ENCODE peak calls at places on chromosomes 2 and 18, in four cellular contexts. L, M, X and N are unnamed samples.

GRCh38 chr18:37861981-37862380 is 296.4 kb upstream of the CELF4 start:
- DNase-seq in L (no peak), M (no peak), X (no peak), N (no peak)

GRCh38 chr2:237692601-237693079 is 65.3 kb downstream of the LRRFIP1 start:
- DNase-seq in L (no peak), M (no peak), X (no peak), N (no peak)

GRCh38 chr2:189142893-189143759 is 36.4 kb downstream of the COL5A2 start:
- DNase-seq in L (peak; percentile 48), M (peak; percentile 25), X (no peak), N (no peak)

GRCh38 chr2:28681216-28681981 is 70.2 kb upstream of the PPP1CB start:
- DNase-seq in L (no peak), M (no peak), X (no peak), N (no peak)

GRCh38 chr2:120750488-120751210 is 15.0 kb downstream of the GLI2 start:
- DNase-seq in L (peak; percentile 20), M (peak; percentile 25), X (peak; percentile 21), N (no peak)

GRCh38 chr2:15383695-15384350 is 177.3 kb downstream of the NBAS start:
- DNase-seq in L (no peak), M (no peak), X (no peak), N (no peak)

GRCh38 chr2:10005461-10005860 is 37.9 kb upstream of the KLF11 start:
- DNase-seq in L (no peak), M (no peak), X (no peak), N (no peak)

GRCh38 chr2:234960091-234961088 is 8.6 kb downstream of the SH3BP4 start:
- DNase-seq in L (no peak), M (no peak), X (no peak), N (no peak)

GRCh38 chr2:28250006-28250405 is 142.7 kb upstream of the FOSL2 start:
- DNase-seq in L (no peak), M (peak; percentile 74), X (no peak), N (peak; percentile 64)

GRCh38 chr18:36284671-36285295 is 12.7 kb upstream of the FHOD3 start:
- DNase-seq in L (no peak), M (peak; percentile 58), X (peak; percentile 34), N (peak; percentile 54)

GRCh38 chr2:238441262-238442114 is 14.8 kb downstream of the ASB1 start:
- DNase-seq in L (no peak), M (no peak), X (no peak), N (no peak)

GRCh38 chr2:145137211-145137610 is 617.3 kb upstream of the ZEB2 start:
- DNase-seq in L (no peak), M (no peak), X (no peak), N (no peak)

GRCh38 chr2:88006912-88007439 is 9.4 kb downstream of the RNU2-63P start:
- DNase-seq in L (no peak), M (no peak), X (no peak), N (no peak)

GRCh38 chr2:159199751-159200465 is 86.6 kb downstream of the WDSUB1 start:
- DNase-seq in L (no peak), M (no peak), X (no peak), N (no peak)